ENCODE peak calls at places on chromosomes 16 and 17, in five cellular contexts. One of them, this sample, is unnamed. For H3K4me1, the result is how much of the 10 kb centered on the place peaks cover.

GRCh38 chr17:9893606-9894005 is 11.5 kb downstream of the RCVRN start:
- DNase-seq in ascending aorta: no peak
- DNase-seq in CD8-positive, alpha-beta memory T cell: no peak
- DNase-seq in heart right ventricle: no peak
- DNase-seq in CD4-positive, alpha-beta memory T cell: no peak
- DNase-seq in this sample: no peak

GRCh38 chr17:16419074-16419928 is 3.9 kb downstream of the TRPV2 start:
- DNase-seq in ascending aorta: no peak
- DNase-seq in heart right ventricle: no peak
- DNase-seq in CD8-positive, alpha-beta memory T cell: peak
- DNase-seq in CD4-positive, alpha-beta memory T cell: no peak
- DNase-seq in this sample: no peak

GRCh38 chr17:2023692-2024571 is 1.2 kb downstream of the RTN4RL1 start:
- DNase-seq in CD8-positive, alpha-beta memory T cell: peak
- DNase-seq in heart right ventricle: peak
- DNase-seq in CD4-positive, alpha-beta memory T cell: peak
- DNase-seq in ascending aorta: no peak
- DNase-seq in this sample: no peak

GRCh38 chr17:67359960-67360817 is 6.2 kb downstream of the PSMD12 start:
- DNase-seq in CD4-positive, alpha-beta memory T cell: peak
- DNase-seq in ascending aorta: no peak
- DNase-seq in CD8-positive, alpha-beta memory T cell: peak
- DNase-seq in heart right ventricle: no peak
- DNase-seq in this sample: no peak

GRCh38 chr17:75048396-75048933 is 1.4 kb downstream of the KCTD2 start:
- DNase-seq in ascending aorta: no peak
- DNase-seq in CD8-positive, alpha-beta memory T cell: no peak
- DNase-seq in heart right ventricle: peak
- DNase-seq in CD4-positive, alpha-beta memory T cell: no peak
- DNase-seq in this sample: peak

GRCh38 chr17:27633312-27634025 is 2.5 kb downstream of the LGALS9 start:
- DNase-seq in ascending aorta: no peak
- DNase-seq in CD4-positive, alpha-beta memory T cell: no peak
- DNase-seq in heart right ventricle: no peak
- DNase-seq in CD8-positive, alpha-beta memory T cell: no peak
- DNase-seq in this sample: no peak

GRCh38 chr17:44005865-44006580 is 1.6 kb downstream of the NAGS start:
- DNase-seq in CD8-positive, alpha-beta memory T cell: no peak
- DNase-seq in heart right ventricle: no peak
- DNase-seq in ascending aorta: no peak
- DNase-seq in CD4-positive, alpha-beta memory T cell: peak
- DNase-seq in this sample: no peak

GRCh38 chr16:20566864-20567263 is 9.3 kb downstream of the ACSM2B start:
- DNase-seq in ascending aorta: no peak
- DNase-seq in heart right ventricle: no peak
- DNase-seq in CD8-positive, alpha-beta memory T cell: no peak
- DNase-seq in CD4-positive, alpha-beta memory T cell: no peak
- DNase-seq in this sample: no peak

GRCh38 chr17:2041561-2042354 is at the start of gene OVCA2:
- DNase-seq in ascending aorta: peak
- DNase-seq in CD4-positive, alpha-beta memory T cell: peak
- DNase-seq in CD8-positive, alpha-beta memory T cell: peak
- DNase-seq in heart right ventricle: peak
- DNase-seq in this sample: peak

GRCh38 chr16:3580271-3580670 is 3.1 kb upstream of the NLRC3 start:
- DNase-seq in ascending aorta: no peak
- DNase-seq in CD4-positive, alpha-beta memory T cell: no peak
- DNase-seq in CD8-positive, alpha-beta memory T cell: no peak
- DNase-seq in heart right ventricle: no peak
- DNase-seq in this sample: no peak

GRCh38 chr17:65403129-65403528 is 158.3 kb downstream of the AXIN2 start:
- DNase-seq in CD8-positive, alpha-beta memory T cell: no peak
- DNase-seq in CD4-positive, alpha-beta memory T cell: no peak
- DNase-seq in heart right ventricle: no peak
- DNase-seq in ascending aorta: no peak
- DNase-seq in this sample: no peak

GRCh38 chr16:8868272-8869211 is at the start of gene CARHSP1:
- DNase-seq in CD8-positive, alpha-beta memory T cell: peak
- DNase-seq in ascending aorta: peak
- DNase-seq in CD4-positive, alpha-beta memory T cell: peak
- DNase-seq in heart right ventricle: peak
- DNase-seq in this sample: peak

GRCh38 chr17:72719582-72720493 is 372.6 kb downstream of the SLC39A11 start:
- DNase-seq in heart right ventricle: no peak
- DNase-seq in CD8-positive, alpha-beta memory T cell: peak
- DNase-seq in ascending aorta: no peak
- DNase-seq in CD4-positive, alpha-beta memory T cell: peak
- DNase-seq in this sample: no peak

GRCh38 chr16:3413730-3414379 is 12.8 kb downstream of the ZNF174 start:
- DNase-seq in CD4-positive, alpha-beta memory T cell: no peak
- DNase-seq in heart right ventricle: no peak
- DNase-seq in CD8-positive, alpha-beta memory T cell: no peak
- DNase-seq in ascending aorta: no peak
- DNase-seq in this sample: no peak

GRCh38 chr16:86587487-86587886 is 9.1 kb downstream of the FOXL1 start:
- DNase-seq in CD8-positive, alpha-beta memory T cell: no peak
- DNase-seq in ascending aorta: no peak
- DNase-seq in heart right ventricle: no peak
- DNase-seq in CD4-positive, alpha-beta memory T cell: no peak
- DNase-seq in this sample: no peak

GRCh38 chr16:88815901-88816589 is 4.3 kb upstream of the APRT start:
- DNase-seq in CD4-positive, alpha-beta memory T cell: peak
- DNase-seq in heart right ventricle: no peak
- DNase-seq in ascending aorta: no peak
- DNase-seq in CD8-positive, alpha-beta memory T cell: no peak
- DNase-seq in this sample: no peak

GRCh38 chr17:298791-299450 is 53.7 kb downstream of the RPH3AL start:
- DNase-seq in ascending aorta: no peak
- DNase-seq in CD8-positive, alpha-beta memory T cell: no peak
- DNase-seq in heart right ventricle: peak
- DNase-seq in CD4-positive, alpha-beta memory T cell: no peak
- DNase-seq in this sample: no peak

GRCh38 chr16:68715471-68715870 is 21.6 kb upstream of the CDH1 start:
- DNase-seq in ascending aorta: no peak
- DNase-seq in CD8-positive, alpha-beta memory T cell: no peak
- DNase-seq in heart right ventricle: no peak
- DNase-seq in CD4-positive, alpha-beta memory T cell: no peak
- DNase-seq in this sample: no peak

GRCh38 chr17:44758414-44759095 is at the start of gene ADAM11:
- DNase-seq in ascending aorta: no peak
- DNase-seq in CD8-positive, alpha-beta memory T cell: no peak
- DNase-seq in CD4-positive, alpha-beta memory T cell: no peak
- DNase-seq in heart right ventricle: no peak
- DNase-seq in this sample: no peak

GRCh38 chr17:75596320-75597087 is 8.9 kb downstream of the MYO15B start:
- DNase-seq in ascending aorta: no peak
- DNase-seq in CD4-positive, alpha-beta memory T cell: no peak
- DNase-seq in heart right ventricle: no peak
- DNase-seq in CD8-positive, alpha-beta memory T cell: no peak
- DNase-seq in this sample: no peak

GRCh38 chr17:34578016-34578415 is 1.4 kb upstream of the TMEM132E start:
- DNase-seq in heart right ventricle: no peak
- DNase-seq in CD8-positive, alpha-beta memory T cell: no peak
- DNase-seq in CD4-positive, alpha-beta memory T cell: no peak
- DNase-seq in ascending aorta: no peak
- DNase-seq in this sample: no peak

GRCh38 chr16:85420501-85421337 is 192.4 kb upstream of the GSE1 start:
- DNase-seq in CD4-positive, alpha-beta memory T cell: peak
- DNase-seq in ascending aorta: no peak
- DNase-seq in CD8-positive, alpha-beta memory T cell: peak
- DNase-seq in heart right ventricle: peak
- DNase-seq in this sample: no peak

GRCh38 chr16:4529085-4530060 is 9.2 kb downstream of the CDIP1 start:
- DNase-seq in CD4-positive, alpha-beta memory T cell: no peak
- DNase-seq in heart right ventricle: no peak
- DNase-seq in CD8-positive, alpha-beta memory T cell: no peak
- DNase-seq in ascending aorta: no peak
- DNase-seq in this sample: no peak

GRCh38 chr17:8064590-8065019 is 22.9 kb downstream of the ALOX12B start:
- DNase-seq in CD8-positive, alpha-beta memory T cell: no peak
- DNase-seq in CD4-positive, alpha-beta memory T cell: no peak
- DNase-seq in heart right ventricle: no peak
- DNase-seq in ascending aorta: no peak
- DNase-seq in this sample: no peak

GRCh38 chr16:81997738-81998137 is 13.5 kb downstream of the SDR42E1 start:
- DNase-seq in ascending aorta: no peak
- DNase-seq in CD4-positive, alpha-beta memory T cell: no peak
- DNase-seq in heart right ventricle: no peak
- DNase-seq in CD8-positive, alpha-beta memory T cell: no peak
- DNase-seq in this sample: no peak

GRCh38 chr17:46841561-46842379 is 9.6 kb upstream of the WNT9B start:
- DNase-seq in ascending aorta: no peak
- DNase-seq in CD8-positive, alpha-beta memory T cell: no peak
- DNase-seq in heart right ventricle: no peak
- DNase-seq in CD4-positive, alpha-beta memory T cell: no peak
- DNase-seq in this sample: no peak

GRCh38 chr17:82231312-82231561 is 2.4 kb downstream of the SLC16A3 start:
- DNase-seq in CD8-positive, alpha-beta memory T cell: no peak
- DNase-seq in CD4-positive, alpha-beta memory T cell: no peak
- DNase-seq in heart right ventricle: no peak
- DNase-seq in ascending aorta: no peak
- DNase-seq in this sample: no peak

GRCh38 chr17:16243811-16244567 is 27.0 kb downstream of the PIGL start:
- DNase-seq in CD4-positive, alpha-beta memory T cell: no peak
- DNase-seq in ascending aorta: no peak
- DNase-seq in CD8-positive, alpha-beta memory T cell: no peak
- DNase-seq in heart right ventricle: no peak
- DNase-seq in this sample: no peak

GRCh38 chr17:65374966-65375365 is 186.5 kb downstream of the AXIN2 start:
- DNase-seq in ascending aorta: no peak
- DNase-seq in CD8-positive, alpha-beta memory T cell: no peak
- DNase-seq in CD4-positive, alpha-beta memory T cell: no peak
- DNase-seq in heart right ventricle: no peak
- DNase-seq in this sample: no peak

GRCh38 chr17:35448214-35448898 is at the start of gene SLFN13:
- DNase-seq in CD8-positive, alpha-beta memory T cell: peak
- DNase-seq in heart right ventricle: peak
- DNase-seq in CD4-positive, alpha-beta memory T cell: peak
- DNase-seq in ascending aorta: peak
- DNase-seq in this sample: no peak

GRCh38 chr17:79306688-79307323 is 232.2 kb downstream of the ENGASE start:
- DNase-seq in ascending aorta: peak
- DNase-seq in CD8-positive, alpha-beta memory T cell: no peak
- DNase-seq in heart right ventricle: peak
- DNase-seq in CD4-positive, alpha-beta memory T cell: no peak
- DNase-seq in this sample: peak

GRCh38 chr17:74520790-74521480 is 10.3 kb downstream of the CD300LB start:
- DNase-seq in CD4-positive, alpha-beta memory T cell: no peak
- DNase-seq in heart right ventricle: peak
- DNase-seq in CD8-positive, alpha-beta memory T cell: no peak
- DNase-seq in ascending aorta: no peak
- DNase-seq in this sample: no peak

DNA sequence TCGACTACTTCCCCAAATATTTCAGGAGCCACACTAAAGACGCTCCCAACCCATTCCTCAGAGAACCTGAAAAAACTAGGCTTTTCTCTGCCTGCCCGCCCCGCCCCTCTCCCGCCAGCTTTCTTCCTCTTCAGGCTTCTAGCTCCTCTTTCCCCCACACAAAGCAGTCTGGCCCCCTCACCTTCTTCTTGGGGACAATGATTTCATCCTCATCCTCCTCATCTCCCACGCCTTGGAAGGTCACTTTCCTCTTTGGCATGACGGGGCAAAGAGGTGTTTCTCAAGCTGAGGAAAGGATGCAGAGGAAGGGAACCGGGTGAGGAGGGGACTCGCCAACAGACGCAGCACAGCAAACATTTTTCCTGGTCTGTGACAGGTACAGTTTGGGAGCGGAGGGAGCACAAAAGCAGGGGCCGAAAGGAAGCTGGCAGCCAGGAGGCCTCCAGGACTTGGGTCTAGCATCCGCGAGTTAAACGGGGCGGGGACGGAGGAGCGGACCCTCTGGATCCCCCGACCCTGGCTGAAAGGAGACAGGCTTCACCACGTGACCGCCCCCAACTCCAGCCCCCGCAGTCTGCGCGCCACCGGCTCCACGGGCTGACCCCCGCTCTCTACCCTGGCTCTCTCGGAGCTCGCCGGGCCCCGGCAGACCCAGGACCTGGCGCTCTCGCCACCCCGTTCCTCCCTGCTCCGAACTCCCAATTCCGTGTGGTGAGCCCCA is 525 bp downstream of the CD2BP2 start:
- DNase-seq in heart right ventricle: no peak
- DNase-seq in ascending aorta: no peak
- DNase-seq in CD4-positive, alpha-beta memory T cell: no peak
- DNase-seq in CD8-positive, alpha-beta memory T cell: no peak
- DNase-seq in this sample: no peak
- H3K4me3 ChIP-seq in heart right ventricle: peak
- H3K4me3 ChIP-seq in ascending aorta: peak
- H3K4me3 ChIP-seq in CD4-positive, alpha-beta memory T cell: peak
- H3K4me3 ChIP-seq in CD8-positive, alpha-beta memory T cell: peak
- H3K4me3 ChIP-seq in this sample: peak

GRCh38 chr17:38456031-38456815 is 28.0 kb downstream of the ARHGAP23 start:
- DNase-seq in ascending aorta: no peak
- DNase-seq in heart right ventricle: no peak
- DNase-seq in CD4-positive, alpha-beta memory T cell: no peak
- DNase-seq in CD8-positive, alpha-beta memory T cell: no peak
- DNase-seq in this sample: no peak
- H3K4me1 ChIP-seq in ascending aorta: under half
- H3K4me1 ChIP-seq in heart right ventricle: half or more
- H3K4me1 ChIP-seq in CD4-positive, alpha-beta memory T cell: under half
- H3K4me1 ChIP-seq in CD8-positive, alpha-beta memory T cell: under half
- H3K4me1 ChIP-seq in this sample: under half

DNA sequence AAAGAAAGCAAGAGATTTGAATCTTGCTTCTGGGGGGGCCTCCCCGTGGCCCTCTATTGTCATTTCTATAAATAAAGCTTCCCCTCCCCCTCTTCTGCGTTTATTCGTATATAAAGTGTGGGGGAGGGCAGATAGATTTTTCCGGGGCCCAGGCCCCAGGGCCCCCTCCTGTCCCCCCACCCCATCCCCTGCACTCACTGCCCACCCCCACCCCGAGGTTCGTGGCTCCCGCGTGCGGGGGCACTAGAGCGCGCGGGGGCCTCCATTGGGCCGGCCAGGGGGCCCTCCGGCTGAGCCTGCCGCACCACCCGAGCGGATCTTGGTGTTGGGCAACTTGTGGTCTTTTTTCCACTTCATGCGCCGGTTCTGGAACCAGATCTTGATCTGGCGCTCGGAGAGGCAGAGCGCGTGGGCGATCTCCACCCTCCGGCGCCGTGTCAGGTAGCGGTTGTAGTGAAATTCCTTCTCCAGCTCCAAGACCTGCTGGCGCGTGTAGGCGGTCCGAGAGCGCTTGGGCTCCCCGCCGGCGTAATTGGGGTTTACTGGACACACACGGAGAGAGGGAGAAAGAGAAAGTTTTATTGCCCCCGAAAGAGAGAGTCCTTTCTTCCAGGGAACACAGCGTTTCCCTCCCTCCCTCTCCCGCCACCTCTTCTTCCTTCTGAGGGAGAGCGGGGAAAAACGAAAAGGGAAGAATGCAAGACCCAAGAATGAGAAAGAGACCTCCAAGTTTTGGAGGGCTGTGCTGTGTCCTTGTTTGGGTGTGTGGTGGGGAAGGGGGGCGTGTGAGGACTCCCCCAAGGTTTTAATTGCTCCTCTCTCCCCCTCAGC is 1.5 kb downstream of the HOXB4 start:
- DNase-seq in ascending aorta: no peak
- DNase-seq in heart right ventricle: no peak
- DNase-seq in CD4-positive, alpha-beta memory T cell: no peak
- DNase-seq in CD8-positive, alpha-beta memory T cell: no peak
- DNase-seq in this sample: no peak
- H3K4me3 ChIP-seq in ascending aorta: peak
- H3K4me3 ChIP-seq in heart right ventricle: peak
- H3K4me3 ChIP-seq in CD4-positive, alpha-beta memory T cell: peak
- H3K4me3 ChIP-seq in CD8-positive, alpha-beta memory T cell: peak
- H3K4me3 ChIP-seq in this sample: peak

GRCh38 chr17:40323317-40323716 is 14.3 kb downstream of the RARA start:
- DNase-seq in CD8-positive, alpha-beta memory T cell: no peak
- DNase-seq in ascending aorta: no peak
- DNase-seq in CD4-positive, alpha-beta memory T cell: no peak
- DNase-seq in heart right ventricle: no peak
- DNase-seq in this sample: no peak
- H3K4me1 ChIP-seq in CD8-positive, alpha-beta memory T cell: half or more
- H3K4me1 ChIP-seq in ascending aorta: half or more
- H3K4me1 ChIP-seq in CD4-positive, alpha-beta memory T cell: half or more
- H3K4me1 ChIP-seq in heart right ventricle: half or more
- H3K4me1 ChIP-seq in this sample: half or more

This sample was measured in thoracic aorta.